ENCODE peak calls at places on chromosomes 1 and 21, in four cellular contexts. D is stimulated activated CD4-positive, alpha-beta T cell treated with anti-CD3 and anti-CD28 coated beads, Interleukin-12 subunit alpha, Interleukin-12 subunit beta, amount 100 ng/mL, for 24 hours; J is GDM1; Y is tibial nerve. B is an unnamed sample.

GRCh38 chr1:195899762-195900352 is 708.4 kb downstream of the KCNT2 start:
- DNase-seq in D (no peak), J (no peak), Y (no peak), B (no peak)

GRCh38 chr1:1539310-1540014 is 962 bp downstream of the TMEM240 start:
- DNase-seq in D (no peak), J (no peak), Y (peak), B (no peak)

GRCh38 chr1:206606867-206607266 is 5.4 kb downstream of the EIF2D start:
- DNase-seq in D (no peak), J (no peak), Y (no peak), B (no peak)

GRCh38 chr1:10768552-10768951 is 27.9 kb downstream of the CASZ1 start:
- DNase-seq in D (no peak), J (no peak), Y (no peak), B (no peak)

GRCh38 chr1:27525296-27526271 is 35.6 kb upstream of the WASF2 start:
- DNase-seq in D (peak), J (peak), Y (peak), B (no peak)

GRCh38 chr1:203325418-203326091 is 20.2 kb downstream of the BTG2 start:
- DNase-seq in D (no peak), J (no peak), Y (peak), B (peak)

GRCh38 chr1:90707363-90707710 is 9.8 kb downstream of the BARHL2 start:
- DNase-seq in D (no peak), J (no peak), Y (no peak), B (no peak)

GRCh38 chr1:214422137-214422671 is 129.2 kb downstream of the PTPN14 start:
- DNase-seq in D (no peak), J (no peak), Y (no peak), B (no peak)

GRCh38 chr1:4615501-4615900 is 38.9 kb upstream of the AJAP1 start:
- DNase-seq in D (no peak), J (no peak), Y (no peak), B (no peak)

GRCh38 chr21:43740497-43741156 is 21.7 kb downstream of the PDXK start:
- DNase-seq in D (no peak), J (no peak), Y (peak), B (no peak)

GRCh38 chr1:164188507-164188906 is 370.5 kb upstream of the PBX1 start:
- DNase-seq in D (no peak), J (no peak), Y (no peak), B (no peak)

GRCh38 chr1:235326719-235327558 is 1.0 kb downstream of the ARID4B start:
- DNase-seq in D (peak), J (no peak), Y (peak), B (no peak)